ENCODE peak calls at places on chromosomes 13 and 19, in six cellular contexts. K is foreskin fibroblast; A is A549; I is tibial nerve; G is CD8-positive, alpha-beta T cell; O is cardiac muscle cell. X is an unnamed sample.

GRCh38 chr19:14015454-14016035 is 9.4 kb upstream of the RFX1 start:
- DNase-seq in K (no peak), O (no peak), A (no peak), I (no peak), G (no peak), X (no peak)

GRCh38 chr13:34310539-34310938 is 492.6 kb downstream of the RFC3 start:
- DNase-seq in I (no peak), G (no peak), O (no peak), A (no peak), K (no peak), X (no peak)

GRCh38 chr13:32731576-32731975 is 145.3 kb downstream of the PDS5B start:
- DNase-seq in O (no peak), G (no peak), I (no peak), K (peak), A (no peak), X (peak)

GRCh38 chr13:21683034-21683733 is 12.3 kb downstream of the FGF9 start:
- DNase-seq in G (no peak), K (peak), O (no peak), I (no peak), A (no peak), X (peak)

GRCh38 chr19:57566396-57567256 is 7.0 kb upstream of the ZNF550 start:
- DNase-seq in G (no peak), I (no peak), O (peak), A (no peak), K (peak), X (peak)

GRCh38 chr13:113561417-113562084 is 23.0 kb upstream of the TFDP1 start:
- DNase-seq in K (no peak), O (no peak), I (no peak), A (no peak), G (no peak), X (no peak)

GRCh38 chr19:19040417-19040816 is 7.0 kb downstream of the ARMC6 start:
- DNase-seq in I (peak), G (no peak), A (no peak), K (peak), O (no peak), X (peak)

GRCh38 chr13:113493315-113493951 is 2.9 kb upstream of the DCUN1D2 start:
- DNase-seq in K (peak), I (no peak), O (no peak), G (no peak), A (peak), X (peak)

GRCh38 chr19:6724631-6725185 is 4.3 kb upstream of the C3 start:
- DNase-seq in I (no peak), O (no peak), K (no peak), A (no peak), G (no peak), X (no peak)

GRCh38 chr13:84417426-84417825 is 535.2 kb upstream of the SLITRK1 start:
- DNase-seq in K (peak), A (no peak), G (no peak), I (no peak), O (no peak), X (peak)

GRCh38 chr13:50344717-50345116 is 329.5 kb downstream of the KCNRG start:
- DNase-seq in G (no peak), I (no peak), O (no peak), K (no peak), A (no peak), X (no peak)

GRCh38 chr19:49793561-49793840 is 19.6 kb downstream of the FUZ start:
- DNase-seq in A (no peak), I (no peak), G (no peak), O (no peak), K (peak), X (peak)

GRCh38 chr13:38538412-38538811 is 148.5 kb upstream of the FREM2 start:
- DNase-seq in G (no peak), I (no peak), O (peak), K (no peak), A (no peak), X (no peak)

GRCh38 chr13:62158520-62158919 is 742.9 kb upstream of the PCDH20 start:
- DNase-seq in K (no peak), I (no peak), O (no peak), A (no peak), G (no peak), X (no peak)

GRCh38 chr19:30227661-30228112 is 144.5 kb upstream of the ZNF536 start:
- DNase-seq in A (peak), O (peak), G (no peak), K (peak), I (peak), X (peak)

GRCh38 chr19:53876651-53877224 is 5.3 kb upstream of the PRKCG start:
- DNase-seq in O (no peak), A (no peak), K (peak), G (no peak), I (no peak), X (no peak)

GRCh38 chr13:36026556-36026955 is 104.6 kb downstream of the DCLK1 start:
- DNase-seq in O (no peak), A (no peak), I (no peak), K (no peak), G (no peak), X (peak)

GRCh38 chr19:55802281-55802680 is 29.5 kb downstream of the NLRP11 start:
- DNase-seq in O (no peak), I (no peak), A (no peak), G (no peak), K (no peak), X (no peak)

GRCh38 chr13:109204252-109204651 is 574.8 kb downstream of the MYO16 start:
- DNase-seq in O (no peak), A (no peak), G (no peak), K (peak), I (no peak), X (peak)

GRCh38 chr19:17454579-17454978 is 6.1 kb upstream of the TMEM221 start:
- DNase-seq in I (no peak), K (no peak), O (peak), A (no peak), G (no peak), X (no peak)

GRCh38 chr19:17457621-17458020 is 3.1 kb downstream of the NXNL1 start:
- DNase-seq in G (no peak), K (no peak), A (no peak), O (no peak), I (no peak), X (no peak)

GRCh38 chr19:17455711-17456123 is 5.0 kb downstream of the NXNL1 start:
- DNase-seq in A (no peak), O (no peak), I (no peak), G (no peak), K (no peak), X (no peak)

GRCh38 chr19:17456127-17456526 is 4.6 kb downstream of the NXNL1 start:
- DNase-seq in K (no peak), I (no peak), A (no peak), O (no peak), G (no peak), X (no peak)

DNA sequence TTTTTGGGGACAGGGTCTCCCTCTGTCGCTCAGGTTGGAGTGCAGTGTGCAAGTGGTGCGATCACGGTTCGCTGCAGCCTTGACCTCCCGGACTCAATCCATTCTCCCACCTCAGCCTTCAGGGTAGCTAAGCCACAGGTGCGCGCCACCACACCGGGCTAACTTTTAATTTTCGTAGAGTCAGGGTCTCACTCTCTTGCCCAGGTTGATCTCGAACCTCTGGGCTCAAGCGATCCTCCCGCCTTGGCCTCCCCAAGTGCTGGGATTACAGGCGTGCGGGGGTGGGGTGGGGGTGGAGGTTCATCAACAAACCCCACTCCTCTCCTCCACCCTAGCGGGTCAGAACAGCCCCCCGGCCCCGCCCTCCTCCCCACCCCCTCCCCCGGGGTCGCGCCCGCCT is 5.4 kb downstream of the NXNL1 start:
- DNase-seq in O (no peak), A (no peak), I (no peak), K (no peak), G (no peak), X (no peak)
- H3K4me3 ChIP-seq in O (no peak), A (no peak), I (no peak), K (no peak), G (no peak), X (no peak)

GRCh38 chr13:26719356-26719945 is 41.1 kb downstream of the GPR12 start:
- DNase-seq in O (no peak), K (peak), G (no peak), I (no peak), A (no peak), X (no peak)
- TF ChIP-seq CTCF in O (peak), K (peak), G (no peak), I (no peak), A (no peak), X (peak)

DNA sequence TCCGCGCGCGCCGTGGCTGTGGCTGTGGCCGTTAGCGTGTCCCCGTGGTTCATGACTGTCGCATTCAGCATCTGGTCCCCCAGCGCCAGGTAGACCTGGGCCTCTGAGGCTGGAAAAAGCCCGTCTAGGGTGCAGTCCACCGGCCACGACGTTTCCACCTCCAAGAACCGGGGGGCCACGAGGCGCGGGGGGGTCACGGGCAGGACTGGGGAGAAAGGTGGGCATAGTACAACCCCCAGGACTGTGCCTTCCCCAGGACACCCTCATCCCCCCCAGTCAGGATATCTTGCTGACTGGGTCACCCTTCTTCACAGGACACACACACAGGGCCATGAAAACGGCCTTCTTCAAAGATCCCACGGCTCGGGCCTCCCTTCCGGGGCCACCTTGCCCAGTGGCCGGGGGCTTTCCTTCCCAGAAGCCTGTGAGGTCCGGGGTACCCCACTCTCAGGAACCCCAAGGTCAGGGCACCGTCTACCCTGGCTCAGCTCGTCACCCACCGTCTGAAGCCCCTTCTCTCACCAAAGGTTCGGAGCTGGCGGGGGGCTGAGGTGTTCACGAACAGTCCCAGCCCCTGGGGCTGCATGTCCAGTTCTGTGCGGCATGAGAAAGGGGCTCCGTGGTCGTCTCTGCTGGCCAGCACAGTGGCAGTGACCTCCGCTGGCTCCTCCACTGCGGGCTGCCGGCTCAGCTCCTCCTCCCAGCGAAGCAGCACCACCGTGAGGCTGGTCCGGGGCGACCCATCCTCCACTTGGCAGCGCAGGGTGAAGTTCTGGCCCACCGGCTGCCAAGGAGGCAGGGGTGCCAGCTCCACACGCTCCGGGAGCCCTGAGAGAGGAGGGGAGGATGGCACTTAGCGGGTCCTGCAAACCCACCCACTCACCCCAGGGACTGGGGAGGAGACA is 2.1 kb upstream of the RAVER1 start:
- DNase-seq in I (no peak), A (no peak), O (peak), G (no peak), K (no peak), X (no peak)
- H3K4me3 ChIP-seq in I (peak), A (peak), O (no peak), G (no peak), K (peak), X (peak)

GRCh38 chr13:25468330-25469178 is 96.8 kb downstream of the ATP8A2 start:
- DNase-seq in K (peak), I (no peak), G (no peak), A (peak), O (peak), X (no peak)
- TF ChIP-seq CTCF in K (no peak), I (no peak), G (no peak), A (no peak), O (no peak), X (no peak)

GRCh38 chr13:106176103-106176502 is 359.4 kb downstream of the EFNB2 start:
- DNase-seq in A (no peak), K (peak), I (no peak), G (no peak), O (no peak), X (peak)
- H3K4me3 ChIP-seq in A (no peak), K (no peak), I (no peak), G (no peak), O (no peak), X (no peak)

GRCh38 chr13:72648513-72649065 is 78.8 kb downstream of the MZT1 start:
- DNase-seq in O (peak), A (no peak), G (no peak), K (no peak), I (no peak), X (no peak)
- TF ChIP-seq CTCF in O (peak), A (no peak), G (no peak), K (peak), I (no peak), X (no peak)

X was measured in fibroblast of mammary gland.